ENCODE peak calls at places on chromosome 9, in six cellular contexts. W is heart right ventricle, A is colonic mucosa, D is nephron progenitor cell, G is GM20000, Y is gastrocnemius medialis. F is an unnamed sample.

GRCh38 chr9:131289301-131290038 is at the start of gene PLPP7:
- DNase-seq in Y (peak; percentile 92), W (peak; percentile 90), A (no peak), D (peak; percentile 57), G (peak; percentile 84), F (no peak)

GRCh38 chr9:94014066-94014654 is 59.0 kb upstream of the BARX1 start:
- DNase-seq in Y (no peak), A (no peak), D (peak; percentile 12), W (no peak), G (peak; percentile 41), F (no peak)

GRCh38 chr9:128409998-128410397 is 10.7 kb upstream of the CERCAM start:
- DNase-seq in Y (no peak), D (no peak), W (no peak), A (no peak), G (no peak), F (no peak)

GRCh38 chr9:101487443-101487855 is 46.2 kb upstream of the RNF20 start:
- DNase-seq in Y (no peak), G (no peak), W (no peak), A (no peak), D (no peak), F (no peak)

GRCh38 chr9:136087741-136088480 is 7.2 kb downstream of the NACC2 start:
- DNase-seq in A (no peak), W (no peak), D (no peak), G (peak; percentile 27), Y (no peak), F (no peak)

GRCh38 chr9:13688990-13689600 is 409.6 kb upstream of the MPDZ start:
- DNase-seq in Y (no peak), D (no peak), A (no peak), W (peak; percentile 19), G (no peak), F (no peak)

GRCh38 chr9:124007468-124008306 is 3.9 kb upstream of the LHX2 start:
- DNase-seq in W (no peak), Y (no peak), A (no peak), G (no peak), D (no peak), F (no peak)

GRCh38 chr9:16591092-16591491 is 279.4 kb downstream of the BNC2 start:
- DNase-seq in D (no peak), A (no peak), G (no peak), Y (no peak), W (no peak), F (no peak)

GRCh38 chr9:114377046-114377445 is 10.7 kb downstream of the AKNA start:
- DNase-seq in W (no peak), G (no peak), D (no peak), A (no peak), Y (no peak), F (no peak)

GRCh38 chr9:8717146-8717545 is 917.6 kb upstream of the DMAC1 start:
- DNase-seq in D (no peak), A (no peak), Y (no peak), G (no peak), W (no peak), F (no peak)

GRCh38 chr9:14769235-14769580 is 46.7 kb upstream of the CER1 start:
- DNase-seq in D (no peak), W (no peak), A (no peak), G (peak; percentile 11), Y (no peak), F (no peak)

GRCh38 chr9:111868475-111868874 is 28.1 kb upstream of the UGCG start:
- DNase-seq in G (no peak), Y (no peak), W (no peak), A (no peak), D (no peak), F (no peak)

GRCh38 chr9:34374905-34375552 is 1.7 kb downstream of the MYORG start:
- DNase-seq in G (no peak), A (peak; percentile 87), Y (peak; percentile 45), D (no peak), W (no peak), F (no peak)

GRCh38 chr9:129038109-129038852 is 1.9 kb downstream of the MIGA2 start:
- DNase-seq in Y (no peak), A (no peak), G (no peak), D (no peak), W (peak; percentile 65), F (no peak)

GRCh38 chr9:130138791-130139190 is 33.4 kb upstream of the NCS1 start:
- DNase-seq in W (peak; percentile 64), A (no peak), G (no peak), Y (peak; percentile 28), D (no peak), F (no peak)

GRCh38 chr9:127569819-127570401 is 42.2 kb upstream of the STXBP1 start:
- DNase-seq in G (no peak), A (no peak), W (no peak), D (no peak), Y (no peak), F (no peak)

GRCh38 chr9:71604197-71605063 is 163.9 kb downstream of the CEMIP2 start:
- DNase-seq in D (peak; percentile 82), A (peak; percentile 85), G (peak; percentile 52), Y (peak; percentile 4), W (peak; percentile 80), F (peak; percentile 58)

GRCh38 chr9:106962105-106962504 is 99.1 kb downstream of the ZNF462 start:
- DNase-seq in G (no peak), Y (no peak), A (no peak), D (no peak), W (no peak), F (no peak)

GRCh38 chr9:122364783-122365150 is 6.1 kb upstream of the PTGS1 start:
- DNase-seq in A (no peak), Y (no peak), D (no peak), G (no peak), W (no peak), F (no peak)

GRCh38 chr9:96853711-96854072 is 622 bp downstream of the ZNF782 start:
- DNase-seq in G (peak; percentile 37), Y (no peak), D (no peak), W (no peak), A (no peak), F (no peak)

GRCh38 chr9:31799953-31800609 is 584.4 kb upstream of the ACO1 start:
- DNase-seq in Y (no peak), D (peak; percentile 12), A (no peak), G (no peak), W (no peak), F (no peak)

DNA sequence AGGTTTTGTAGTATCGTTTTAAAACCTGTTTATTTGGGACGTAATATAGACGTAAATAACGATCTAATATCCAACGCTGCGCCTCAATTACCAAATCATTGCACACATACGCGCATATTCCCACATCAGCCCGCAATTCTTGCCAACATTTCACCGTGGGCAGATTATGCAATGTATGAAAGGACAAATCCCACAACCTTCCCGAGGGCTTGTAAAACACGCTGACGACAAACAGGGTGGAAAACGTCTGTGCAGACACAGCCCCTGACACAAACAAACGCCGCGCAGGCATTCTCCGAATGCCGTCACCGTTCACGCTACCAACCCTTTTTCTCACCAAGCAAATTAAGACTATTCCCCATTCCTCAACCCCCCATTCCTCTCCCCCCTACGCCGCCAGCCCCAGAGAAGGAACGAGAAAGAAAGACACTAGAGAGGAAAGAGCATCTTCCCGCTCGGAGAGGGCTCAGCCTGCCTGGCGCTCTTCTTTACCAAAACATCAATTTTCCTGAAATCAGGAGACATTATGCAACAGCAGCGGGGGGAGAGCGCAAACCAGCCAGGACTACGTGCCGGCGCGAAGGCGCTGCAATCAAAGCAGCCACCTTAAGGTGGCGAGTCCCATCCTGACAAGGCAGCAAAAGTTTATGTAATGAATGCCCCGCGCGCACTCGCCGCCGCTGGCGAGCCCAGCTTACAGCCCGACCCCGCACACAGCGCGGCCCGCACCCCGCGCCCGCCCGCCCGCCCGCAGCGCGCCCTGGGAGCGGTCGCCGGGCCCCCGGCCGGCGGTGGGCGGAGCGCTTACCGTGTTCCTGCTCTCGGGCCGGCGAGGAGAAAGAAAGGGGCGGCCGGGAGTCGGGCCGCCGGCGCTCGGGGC is 560 bp downstream of the NFIL3 start:
- DNase-seq in D (peak; percentile 72), A (peak; percentile 74), G (peak; percentile 80), Y (peak; percentile 68), W (peak; percentile 65), F (peak; percentile 50)
- TF ChIP-seq CTCF in D (no peak), A (no peak), G (no peak), Y (no peak), W (peak; percentile 44), F (peak; percentile 28)

DNA sequence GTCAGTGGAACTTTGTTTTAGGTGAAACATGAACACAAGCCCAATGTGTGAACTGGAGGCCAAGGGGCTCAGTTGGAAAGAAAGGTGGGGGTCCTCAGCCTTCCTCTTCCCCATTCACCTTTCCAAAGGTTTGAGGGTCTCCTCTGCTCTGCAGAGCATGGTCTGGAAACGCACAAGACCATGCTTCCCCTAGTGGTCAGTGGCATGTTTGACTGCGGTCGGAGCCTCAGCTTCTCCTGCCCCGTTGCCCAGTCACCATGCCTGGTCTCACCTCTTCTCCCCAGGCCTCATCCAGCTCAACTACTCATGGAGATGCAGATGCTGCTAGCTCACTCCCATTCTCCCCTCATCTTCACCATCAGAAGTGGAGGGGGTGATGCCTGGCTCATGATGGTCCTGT is 340.3 kb downstream of the GADD45G start:
- DNase-seq in G (no peak), D (no peak), Y (no peak), W (no peak), A (no peak), F (no peak)
- TF ChIP-seq CTCF in G (no peak), D (peak; percentile 19), Y (no peak), W (no peak), A (no peak), F (peak; percentile 42)

DNA sequence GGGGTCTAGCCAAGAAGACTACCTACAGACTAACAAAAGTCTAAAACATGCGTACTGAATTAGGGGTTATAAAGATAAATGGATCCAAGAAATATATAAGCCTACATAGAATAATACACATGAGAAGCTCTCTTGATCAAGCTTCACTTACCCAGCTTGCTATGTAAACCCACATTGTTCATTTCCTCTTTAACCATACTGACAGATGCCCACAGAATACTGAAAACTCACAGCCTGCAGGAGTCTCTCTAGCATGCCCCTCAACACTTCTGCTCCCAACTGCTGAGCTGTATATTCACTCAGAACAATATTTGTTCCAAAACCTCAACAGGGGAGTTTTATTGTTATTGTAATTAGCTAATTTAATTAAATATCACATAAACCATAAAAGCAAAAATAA is 52.4 kb downstream of the RFX3 start:
- DNase-seq in W (no peak), Y (no peak), G (no peak), D (no peak), A (no peak), F (no peak)
- TF ChIP-seq CTCF in W (no peak), Y (no peak), G (no peak), D (no peak), A (no peak), F (no peak)

GRCh38 chr9:133333566-133333965 is 2.4 kb downstream of the SURF6 start:
- DNase-seq in Y (no peak), A (no peak), D (no peak), G (no peak), W (no peak), F (no peak)
- TF ChIP-seq CTCF in Y (no peak), A (no peak), D (no peak), G (no peak), W (no peak), F (no peak)

F was measured in progenitor cell of endocrine pancreas.